ENCODE peak calls at places on chromosomes 13 and 19, in eight cellular contexts. B is endothelial cell, Y is PC-9, A is AG09309, R is cardiac fibroblast, X is heart left ventricle, S is astrocyte, Q is cardiac muscle cell. F is an unnamed sample.

GRCh38 chr13:59691501-59692066 is 472.1 kb downstream of the DIAPH3 start:
- DNase-seq in Y (no peak), B (no peak), S (no peak), A (no peak), R (peak), Q (no peak), X (no peak), F (no peak)

GRCh38 chr13:51240178-51240577 is 18.0 kb downstream of the FAM124A start:
- DNase-seq in R (no peak), A (no peak), S (no peak), Q (no peak), X (no peak), B (no peak), Y (no peak), F (no peak)

GRCh38 chr19:35549174-35549788 is 3.9 kb downstream of the TMEM147 start:
- DNase-seq in Y (peak), S (no peak), R (peak), A (peak), Q (peak), X (peak), B (peak), F (no peak)

GRCh38 chr19:55305491-55305890 is 19.6 kb downstream of the TMEM150B start:
- DNase-seq in B (peak), S (no peak), Q (peak), A (no peak), Y (peak), R (peak), X (peak), F (no peak)

GRCh38 chr13:37481005-37481857 is 117.3 kb downstream of the POSTN start:
- DNase-seq in R (peak), B (no peak), X (no peak), Q (no peak), A (no peak), Y (no peak), S (peak), F (no peak)

GRCh38 chr13:52750713-52751112 is 11.1 kb upstream of the CNMD start:
- DNase-seq in B (no peak), S (no peak), X (no peak), Y (no peak), R (no peak), Q (no peak), A (no peak), F (no peak)

GRCh38 chr19:29573486-29573885 is 32.6 kb upstream of the POP4 start:
- DNase-seq in X (no peak), Y (no peak), S (no peak), B (no peak), R (no peak), A (no peak), Q (no peak), F (no peak)

GRCh38 chr13:112341976-112342735 is 34.0 kb upstream of the SPACA7 start:
- DNase-seq in Y (no peak), A (no peak), Q (no peak), S (no peak), X (no peak), R (no peak), B (no peak), F (no peak)

GRCh38 chr13:45950343-45950995 is 98.9 kb upstream of the SIAH3 start:
- DNase-seq in A (no peak), B (no peak), R (no peak), Q (no peak), S (no peak), Y (no peak), X (no peak), F (no peak)

GRCh38 chr19:11387154-11388034 is 3.3 kb upstream of the EPOR start:
- DNase-seq in R (no peak), B (no peak), A (no peak), Y (no peak), Q (no peak), X (no peak), S (no peak), F (no peak)

GRCh38 chr19:11390359-11390758 is 6.2 kb upstream of the EPOR start:
- DNase-seq in R (no peak), A (no peak), B (no peak), S (no peak), Y (no peak), Q (no peak), X (no peak), F (no peak)

GRCh38 chr19:11390933-11391680 is 7.0 kb upstream of the EPOR start:
- DNase-seq in S (no peak), X (no peak), B (no peak), Y (no peak), Q (no peak), R (no peak), A (no peak), F (no peak)
- TF ChIP-seq CTCF in S (no peak), X (no peak), B (no peak), Y (no peak), Q (no peak), R (no peak), A (no peak), F (no peak)

DNA sequence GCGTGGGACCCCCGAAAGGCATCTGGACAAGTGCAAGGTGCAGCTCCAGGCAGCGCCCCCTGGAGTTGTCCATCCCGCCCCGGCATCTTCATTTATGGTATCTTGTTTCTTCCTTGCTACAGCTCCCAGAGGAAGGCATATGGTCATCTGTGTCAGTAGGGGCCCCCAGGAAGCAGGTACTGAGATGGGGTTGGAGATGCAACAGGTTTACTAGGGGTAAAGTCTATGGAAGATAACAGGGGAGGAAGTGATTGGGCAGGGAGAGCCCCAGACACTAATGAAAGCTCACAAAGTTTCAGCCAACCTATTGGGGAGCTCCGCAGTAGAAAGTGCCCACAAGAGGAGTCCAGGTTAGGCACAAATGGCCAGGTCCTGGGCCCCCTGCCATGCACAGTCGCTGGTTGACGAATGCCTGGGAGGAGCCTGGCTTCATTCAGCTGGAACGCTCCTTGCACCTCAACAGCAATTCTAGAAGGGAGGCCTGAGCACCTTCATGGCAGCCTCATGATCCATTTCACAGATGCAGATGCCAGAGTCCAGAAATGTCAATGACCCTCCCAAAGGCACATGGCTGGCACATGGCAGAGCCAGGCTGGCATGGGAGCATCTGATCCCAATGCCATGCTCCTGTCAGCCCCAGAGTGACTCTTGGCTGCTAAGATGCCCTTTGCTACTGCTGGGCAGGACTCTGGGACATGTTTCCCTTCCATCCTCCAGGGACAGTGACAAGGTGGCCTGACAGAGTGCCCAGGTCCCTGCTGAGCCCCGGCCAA is 23.8 kb upstream of the PEPD start:
- DNase-seq in Y (no peak), X (no peak), B (no peak), Q (no peak), S (no peak), A (no peak), R (no peak), F (no peak)
- TF ChIP-seq CTCF in Y (no peak), X (no peak), B (no peak), Q (no peak), S (no peak), A (no peak), R (no peak), F (no peak)

DNA sequence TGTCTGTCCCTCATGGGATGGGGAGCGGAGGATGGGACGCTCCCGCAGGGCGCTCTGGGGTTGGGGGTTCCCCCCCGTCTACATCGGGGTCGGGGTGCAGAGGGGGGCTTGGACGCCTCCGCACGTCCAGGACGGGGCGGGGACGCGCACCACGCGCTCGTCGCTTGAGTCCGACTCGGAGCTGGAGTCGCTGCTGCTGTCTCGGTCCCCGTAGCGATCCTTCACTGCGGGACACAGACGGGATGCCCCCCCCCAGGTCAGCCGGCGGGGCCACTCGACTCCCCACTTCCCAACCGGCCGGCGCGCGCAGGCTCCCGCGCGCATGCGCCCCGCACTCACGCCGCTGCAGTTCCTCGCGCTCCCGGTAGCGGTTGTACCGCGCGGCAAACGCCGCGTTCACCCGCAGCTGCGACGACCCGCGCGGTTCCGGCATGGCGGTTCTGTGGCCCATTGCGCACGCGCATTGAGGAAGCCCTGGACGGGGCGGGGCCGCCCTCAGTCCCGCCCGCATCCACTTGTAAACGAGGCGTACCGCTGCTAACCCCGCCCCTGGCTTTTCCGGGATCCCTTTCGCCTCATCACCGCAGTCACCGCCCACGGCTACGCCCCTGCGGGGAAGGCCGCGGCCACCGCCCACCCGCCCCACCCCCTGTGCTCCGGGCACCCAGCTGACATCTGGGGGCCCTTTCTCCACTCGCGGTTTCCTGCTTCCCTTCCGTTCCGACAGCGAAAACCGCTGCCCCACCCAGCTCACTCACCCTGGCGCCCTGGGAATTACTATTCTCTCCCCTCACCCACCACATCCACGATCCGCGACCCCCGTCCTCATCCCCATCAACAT is at the start of gene KRI1:
- DNase-seq in Q (peak), X (peak), R (peak), A (peak), Y (peak), S (peak), B (peak), F (peak)
- TF ChIP-seq CTCF in Q (peak), X (peak), R (no peak), A (no peak), Y (no peak), S (peak), B (peak), F (peak)

DNA sequence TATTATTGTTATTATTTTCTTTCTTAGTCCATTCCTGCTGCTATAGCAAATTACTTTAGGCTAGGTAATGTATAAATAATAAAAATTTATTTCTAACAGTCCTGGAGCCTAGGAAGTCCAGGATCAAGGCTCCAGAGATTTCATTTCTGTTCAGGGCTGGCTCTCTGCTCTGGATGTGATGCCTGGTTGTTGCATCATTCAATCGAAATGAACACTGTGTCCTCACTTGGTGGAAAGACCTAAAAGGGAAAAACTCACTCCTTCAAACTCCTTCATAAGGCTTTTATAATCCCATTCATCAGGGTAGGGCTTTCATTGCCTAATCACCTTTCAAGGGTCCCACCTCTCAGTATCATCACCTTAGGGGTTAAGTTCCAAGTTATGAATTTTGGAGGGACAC is 395.0 kb downstream of the EFNB2 start:
- DNase-seq in A (no peak), Y (no peak), X (no peak), S (no peak), R (peak), Q (no peak), B (no peak), F (no peak)
- TF ChIP-seq CTCF in A (no peak), Y (no peak), X (no peak), S (no peak), R (no peak), Q (no peak), B (no peak), F (no peak)

GRCh38 chr13:30702006-30702405 is 33.3 kb upstream of the ALOX5AP start:
- DNase-seq in A (no peak), B (no peak), Q (no peak), Y (no peak), R (no peak), X (no peak), S (no peak), F (no peak)
- TF ChIP-seq CTCF in A (no peak), B (peak), Q (no peak), Y (no peak), R (no peak), X (no peak), S (no peak), F (no peak)